ENCODE peak calls at places on chromosomes 6 and 20, in eight cellular contexts. One of them, this sample, is unnamed.

GRCh38 chr6:3162067-3162497 is 4.7 kb upstream of the TUBB2A start:
- DNase-seq in right lobe of liver: no peak
- DNase-seq in heart left ventricle: no peak
- DNase-seq in MM.1S: no peak
- DNase-seq in colonic mucosa: no peak
- DNase-seq in H9: no peak
- DNase-seq in GM23338: peak; percentile 26
- DNase-seq in body of pancreas: peak; percentile 24
- DNase-seq in this sample: no peak

GRCh38 chr6:113416166-113416565 is 441.0 kb upstream of the MARCKS start:
- DNase-seq in right lobe of liver: no peak
- DNase-seq in heart left ventricle: no peak
- DNase-seq in MM.1S: no peak
- DNase-seq in colonic mucosa: no peak
- DNase-seq in H9: no peak
- DNase-seq in GM23338: no peak
- DNase-seq in body of pancreas: no peak
- DNase-seq in this sample: no peak

GRCh38 chr6:157761331-157761921 is 61.6 kb upstream of the SNX9 start:
- DNase-seq in right lobe of liver: no peak
- DNase-seq in heart left ventricle: no peak
- DNase-seq in MM.1S: no peak
- DNase-seq in colonic mucosa: no peak
- DNase-seq in H9: no peak
- DNase-seq in GM23338: no peak
- DNase-seq in body of pancreas: no peak
- DNase-seq in this sample: no peak

GRCh38 chr6:40328376-40328987 is 258.7 kb downstream of the LRFN2 start:
- DNase-seq in right lobe of liver: peak; percentile 58
- DNase-seq in heart left ventricle: no peak
- DNase-seq in MM.1S: peak; percentile 35
- DNase-seq in colonic mucosa: peak; percentile 42
- DNase-seq in H9: peak; percentile 89
- DNase-seq in GM23338: peak; percentile 91
- DNase-seq in body of pancreas: peak; percentile 82
- DNase-seq in this sample: peak; percentile 87

GRCh38 chr6:10778230-10778629 is 30.6 kb downstream of the TMEM14B start:
- DNase-seq in right lobe of liver: no peak
- DNase-seq in heart left ventricle: no peak
- DNase-seq in MM.1S: no peak
- DNase-seq in colonic mucosa: no peak
- DNase-seq in H9: no peak
- DNase-seq in GM23338: no peak
- DNase-seq in body of pancreas: no peak
- DNase-seq in this sample: no peak

GRCh38 chr6:128144320-128144719 is 243.5 kb upstream of the THEMIS start:
- DNase-seq in right lobe of liver: no peak
- DNase-seq in heart left ventricle: no peak
- DNase-seq in MM.1S: no peak
- DNase-seq in colonic mucosa: no peak
- DNase-seq in H9: no peak
- DNase-seq in GM23338: no peak
- DNase-seq in body of pancreas: no peak
- DNase-seq in this sample: no peak

GRCh38 chr6:31898200-31899011 is 908 bp upstream of the EHMT2 start:
- DNase-seq in right lobe of liver: no peak
- DNase-seq in heart left ventricle: no peak
- DNase-seq in MM.1S: peak; percentile 77
- DNase-seq in colonic mucosa: peak; percentile 63
- DNase-seq in H9: peak; percentile 54
- DNase-seq in GM23338: peak; percentile 86
- DNase-seq in body of pancreas: peak; percentile 63
- DNase-seq in this sample: no peak

GRCh38 chr6:168527451-168528210 is 86.6 kb downstream of the SMOC2 start:
- DNase-seq in right lobe of liver: no peak
- DNase-seq in heart left ventricle: no peak
- DNase-seq in MM.1S: no peak
- DNase-seq in colonic mucosa: no peak
- DNase-seq in H9: no peak
- DNase-seq in GM23338: no peak
- DNase-seq in body of pancreas: no peak
- DNase-seq in this sample: no peak

GRCh38 chr6:84417261-84417660 is 189.8 kb upstream of the CEP162 start:
- DNase-seq in right lobe of liver: no peak
- DNase-seq in heart left ventricle: no peak
- DNase-seq in MM.1S: no peak
- DNase-seq in colonic mucosa: no peak
- DNase-seq in H9: no peak
- DNase-seq in GM23338: no peak
- DNase-seq in body of pancreas: no peak
- DNase-seq in this sample: no peak

GRCh38 chr6:125752773-125753172 is 3.3 kb downstream of the HEY2 start:
- DNase-seq in right lobe of liver: no peak
- DNase-seq in heart left ventricle: no peak
- DNase-seq in MM.1S: no peak
- DNase-seq in colonic mucosa: no peak
- DNase-seq in H9: no peak
- DNase-seq in GM23338: no peak
- DNase-seq in body of pancreas: no peak
- DNase-seq in this sample: no peak

GRCh38 chr6:136639671-136640070 is 89.4 kb upstream of the MAP7 start:
- DNase-seq in right lobe of liver: no peak
- DNase-seq in heart left ventricle: no peak
- DNase-seq in MM.1S: no peak
- DNase-seq in colonic mucosa: no peak
- DNase-seq in H9: no peak
- DNase-seq in GM23338: no peak
- DNase-seq in body of pancreas: no peak
- DNase-seq in this sample: no peak

GRCh38 chr6:148508401-148509151 is 165.9 kb downstream of the SASH1 start:
- DNase-seq in right lobe of liver: no peak
- DNase-seq in heart left ventricle: no peak
- DNase-seq in MM.1S: no peak
- DNase-seq in colonic mucosa: no peak
- DNase-seq in H9: no peak
- DNase-seq in GM23338: peak; percentile 51
- DNase-seq in body of pancreas: no peak
- DNase-seq in this sample: no peak

GRCh38 chr20:44702776-44703175 is 12.4 kb upstream of the CCN5 start:
- DNase-seq in right lobe of liver: peak; percentile 39
- DNase-seq in heart left ventricle: peak; percentile 90
- DNase-seq in MM.1S: no peak
- DNase-seq in colonic mucosa: peak; percentile 63
- DNase-seq in H9: no peak
- DNase-seq in GM23338: no peak
- DNase-seq in body of pancreas: peak; percentile 54
- DNase-seq in this sample: no peak

GRCh38 chr20:1813101-1813529 is 82.1 kb upstream of the SIRPA start:
- DNase-seq in right lobe of liver: peak; percentile 77
- DNase-seq in heart left ventricle: peak; percentile 82
- DNase-seq in MM.1S: no peak
- DNase-seq in colonic mucosa: no peak
- DNase-seq in H9: no peak
- DNase-seq in GM23338: no peak
- DNase-seq in body of pancreas: peak; percentile 58
- DNase-seq in this sample: no peak

GRCh38 chr20:15882553-15882952 is 690.7 kb downstream of the KIF16B start:
- DNase-seq in right lobe of liver: no peak
- DNase-seq in heart left ventricle: no peak
- DNase-seq in MM.1S: no peak
- DNase-seq in colonic mucosa: no peak
- DNase-seq in H9: no peak
- DNase-seq in GM23338: no peak
- DNase-seq in body of pancreas: no peak
- DNase-seq in this sample: no peak

GRCh38 chr6:148770408-148771211 is 23.8 kb downstream of the UST start:
- DNase-seq in right lobe of liver: no peak
- DNase-seq in heart left ventricle: no peak
- DNase-seq in MM.1S: no peak
- DNase-seq in colonic mucosa: no peak
- DNase-seq in H9: no peak
- DNase-seq in GM23338: no peak
- DNase-seq in body of pancreas: peak; percentile 39
- DNase-seq in this sample: no peak

GRCh38 chr20:2816583-2817340 is 598 bp downstream of the TMEM239 start:
- DNase-seq in right lobe of liver: no peak
- DNase-seq in heart left ventricle: no peak
- DNase-seq in MM.1S: no peak
- DNase-seq in colonic mucosa: no peak
- DNase-seq in H9: peak; percentile 74
- DNase-seq in GM23338: peak; percentile 53
- DNase-seq in body of pancreas: no peak
- DNase-seq in this sample: no peak

GRCh38 chr6:16199792-16200191 is 38.6 kb upstream of the GMPR start:
- DNase-seq in right lobe of liver: no peak
- DNase-seq in heart left ventricle: no peak
- DNase-seq in MM.1S: no peak
- DNase-seq in colonic mucosa: no peak
- DNase-seq in H9: no peak
- DNase-seq in GM23338: no peak
- DNase-seq in body of pancreas: no peak
- DNase-seq in this sample: no peak

GRCh38 chr6:83231146-83231545 is 38.0 kb downstream of the RWDD2A start:
- DNase-seq in right lobe of liver: no peak
- DNase-seq in heart left ventricle: no peak
- DNase-seq in MM.1S: no peak
- DNase-seq in colonic mucosa: no peak
- DNase-seq in H9: no peak
- DNase-seq in GM23338: no peak
- DNase-seq in body of pancreas: no peak
- DNase-seq in this sample: no peak

GRCh38 chr6:11201015-11201414 is 31.5 kb downstream of the NEDD9 start:
- DNase-seq in right lobe of liver: no peak
- DNase-seq in heart left ventricle: no peak
- DNase-seq in MM.1S: no peak
- DNase-seq in colonic mucosa: no peak
- DNase-seq in H9: no peak
- DNase-seq in GM23338: no peak
- DNase-seq in body of pancreas: no peak
- DNase-seq in this sample: no peak

GRCh38 chr6:135006386-135006914 is 48.2 kb downstream of the HBS1L start:
- DNase-seq in right lobe of liver: no peak
- DNase-seq in heart left ventricle: no peak
- DNase-seq in MM.1S: no peak
- DNase-seq in colonic mucosa: no peak
- DNase-seq in H9: no peak
- DNase-seq in GM23338: no peak
- DNase-seq in body of pancreas: no peak
- DNase-seq in this sample: no peak

GRCh38 chr6:109373762-109374161 is 8.5 kb downstream of the CD164 start:
- DNase-seq in right lobe of liver: no peak
- DNase-seq in heart left ventricle: no peak
- DNase-seq in MM.1S: no peak
- DNase-seq in colonic mucosa: no peak
- DNase-seq in H9: no peak
- DNase-seq in GM23338: no peak
- DNase-seq in body of pancreas: no peak
- DNase-seq in this sample: no peak
- H3K4me1 ChIP-seq in right lobe of liver: no peaks in the 10 kb centered on the region
- H3K4me1 ChIP-seq in heart left ventricle: peaks cover 43% of the 10 kb centered on the region
- H3K4me1 ChIP-seq in MM.1S: no peaks in the 10 kb centered on the region
- H3K4me1 ChIP-seq in colonic mucosa: peaks cover 1% of the 10 kb centered on the region
- H3K4me1 ChIP-seq in H9: no peaks in the 10 kb centered on the region
- H3K4me1 ChIP-seq in GM23338: no peaks in the 10 kb centered on the region
- H3K4me1 ChIP-seq in body of pancreas: peaks cover 33% of the 10 kb centered on the region
- H3K4me1 ChIP-seq in this sample: no peaks in the 10 kb centered on the region

GRCh38 chr20:47118201-47118600 is 223.6 kb downstream of the EYA2 start:
- DNase-seq in right lobe of liver: no peak
- DNase-seq in heart left ventricle: no peak
- DNase-seq in MM.1S: no peak
- DNase-seq in colonic mucosa: no peak
- DNase-seq in H9: no peak
- DNase-seq in GM23338: no peak
- DNase-seq in body of pancreas: no peak
- DNase-seq in this sample: no peak
- H3K27ac ChIP-seq in right lobe of liver: no peak overlapping the region
- H3K27ac ChIP-seq in heart left ventricle: peak overlapping the region; percentile 30
- H3K27ac ChIP-seq in MM.1S: no peak overlapping the region
- H3K27ac ChIP-seq in colonic mucosa: no peak overlapping the region
- H3K27ac ChIP-seq in H9: no peak overlapping the region
- H3K27ac ChIP-seq in GM23338: no peak overlapping the region
- H3K27ac ChIP-seq in body of pancreas: no peak overlapping the region
- H3K27ac ChIP-seq in this sample: no peak overlapping the region

GRCh38 chr6:129191275-129191674 is 308.3 kb downstream of the LAMA2 start:
- DNase-seq in right lobe of liver: no peak
- DNase-seq in heart left ventricle: no peak
- DNase-seq in MM.1S: peak; percentile 24
- DNase-seq in colonic mucosa: no peak
- DNase-seq in H9: no peak
- DNase-seq in GM23338: no peak
- DNase-seq in body of pancreas: no peak
- DNase-seq in this sample: no peak
- H3K4me1 ChIP-seq in right lobe of liver: no peaks in the 10 kb centered on the region
- H3K4me1 ChIP-seq in heart left ventricle: peaks cover 34% of the 10 kb centered on the region
- H3K4me1 ChIP-seq in MM.1S: peaks cover 21% of the 10 kb centered on the region
- H3K4me1 ChIP-seq in colonic mucosa: no peaks in the 10 kb centered on the region
- H3K4me1 ChIP-seq in H9: no peaks in the 10 kb centered on the region
- H3K4me1 ChIP-seq in GM23338: peaks cover 13% of the 10 kb centered on the region
- H3K4me1 ChIP-seq in body of pancreas: no peaks in the 10 kb centered on the region
- H3K4me1 ChIP-seq in this sample: no peaks in the 10 kb centered on the region

DNA sequence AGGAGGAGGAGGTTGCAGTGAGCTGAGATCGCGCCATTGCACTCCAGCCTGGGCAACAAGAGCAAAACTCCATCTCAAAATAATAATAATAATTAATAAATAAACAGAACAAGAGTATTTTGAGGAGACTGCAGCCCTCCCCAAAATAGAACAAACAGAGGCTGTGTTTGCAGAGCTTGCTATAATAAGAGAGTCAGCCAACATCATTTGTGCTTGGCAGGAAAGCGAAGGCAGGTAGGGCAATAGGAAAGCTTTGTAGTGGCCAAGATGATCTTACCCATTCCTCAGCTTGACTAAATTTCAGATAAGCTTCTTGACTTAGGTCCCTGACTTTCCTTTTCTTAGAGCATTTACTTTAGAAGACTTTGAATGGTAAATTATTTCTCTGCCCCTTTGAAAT is 6.7 kb downstream of the C6orf141 start:
- DNase-seq in right lobe of liver: no peak
- DNase-seq in heart left ventricle: no peak
- DNase-seq in MM.1S: no peak
- DNase-seq in colonic mucosa: no peak
- DNase-seq in H9: no peak
- DNase-seq in GM23338: no peak
- DNase-seq in body of pancreas: no peak
- DNase-seq in this sample: no peak
- H3K27ac ChIP-seq in right lobe of liver: peak overlapping the region; percentile 64
- H3K27ac ChIP-seq in heart left ventricle: no peak overlapping the region
- H3K27ac ChIP-seq in MM.1S: no peak overlapping the region
- H3K27ac ChIP-seq in colonic mucosa: peak overlapping the region; percentile 74
- H3K27ac ChIP-seq in H9: no peak overlapping the region
- H3K27ac ChIP-seq in GM23338: no peak overlapping the region
- H3K27ac ChIP-seq in body of pancreas: peak overlapping the region; percentile 45
- H3K27ac ChIP-seq in this sample: no peak overlapping the region

DNA sequence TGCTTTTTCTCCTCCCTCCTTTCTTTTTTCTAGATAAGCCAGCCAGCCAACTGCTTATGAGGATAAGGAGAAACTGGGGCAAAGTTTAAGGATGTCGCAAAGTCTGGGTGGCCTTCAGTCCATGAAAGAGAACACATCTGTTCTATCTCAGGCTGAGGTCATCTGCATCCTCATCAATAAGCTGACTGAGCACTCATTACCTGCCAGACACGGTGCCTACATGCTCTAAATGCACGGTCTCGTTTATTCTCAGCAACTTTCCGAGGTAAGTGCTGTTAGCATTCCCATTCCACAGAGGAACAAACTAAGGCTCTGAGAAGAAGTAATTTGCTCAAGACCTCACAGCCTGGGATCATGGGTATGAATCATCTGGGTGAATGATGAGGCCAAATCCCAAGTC is 133.1 kb downstream of the BCAS1 start:
- DNase-seq in right lobe of liver: no peak
- DNase-seq in heart left ventricle: no peak
- DNase-seq in MM.1S: no peak
- DNase-seq in colonic mucosa: no peak
- DNase-seq in H9: no peak
- DNase-seq in GM23338: no peak
- DNase-seq in body of pancreas: no peak
- DNase-seq in this sample: no peak
- H3K4me1 ChIP-seq in right lobe of liver: no peaks in the 10 kb centered on the region
- H3K4me1 ChIP-seq in heart left ventricle: peaks cover 64% of the 10 kb centered on the region
- H3K4me1 ChIP-seq in MM.1S: peaks cover 66% of the 10 kb centered on the region
- H3K4me1 ChIP-seq in colonic mucosa: peaks cover 16% of the 10 kb centered on the region
- H3K4me1 ChIP-seq in H9: peaks cover 8% of the 10 kb centered on the region
- H3K4me1 ChIP-seq in GM23338: peaks cover 36% of the 10 kb centered on the region
- H3K4me1 ChIP-seq in body of pancreas: peaks cover 13% of the 10 kb centered on the region
- H3K4me1 ChIP-seq in this sample: no peaks in the 10 kb centered on the region